ENCODE peak calls at places on chromosomes 12 and 14, in five cellular contexts. A, K, B, N and Y are unnamed samples. For H3K4me1, the result is how much of the 10 kb centered on the place peaks cover.

GRCh38 chr12:82688035-82688501 is 1.4 kb downstream of the TMTC2 start:
- DNase-seq in A (no peak), K (peak), B (no peak), N (no peak), Y (no peak)

GRCh38 chr14:71431169-71431525 is 501.1 kb upstream of the RGS6 start:
- DNase-seq in A (no peak), K (no peak), B (no peak), N (no peak), Y (no peak)

GRCh38 chr12:120590741-120591407 is 9.7 kb upstream of the POP5 start:
- DNase-seq in A (no peak), K (no peak), B (no peak), N (peak), Y (no peak)

GRCh38 chr12:77120156-77120555 is 54.8 kb upstream of the E2F7 start:
- DNase-seq in A (no peak), K (no peak), B (no peak), N (no peak), Y (no peak)

GRCh38 chr14:64720190-64720589 is 16.0 kb downstream of the PLEKHG3 start:
- DNase-seq in A (no peak), K (no peak), B (no peak), N (peak), Y (no peak)

GRCh38 chr12:132123970-132124765 is 20.0 kb downstream of the DDX51 start:
- DNase-seq in A (no peak), K (no peak), B (no peak), N (no peak), Y (no peak)

GRCh38 chr12:43722621-43723020 is 36.0 kb downstream of the PUS7L start:
- DNase-seq in A (no peak), K (no peak), B (no peak), N (no peak), Y (no peak)

GRCh38 chr12:92408072-92408900 is 262.6 kb upstream of the BTG1 start:
- DNase-seq in A (peak), K (peak), B (peak), N (peak), Y (no peak)

GRCh38 chr14:104393898-104394605 is 185.5 kb upstream of the C14orf180 start:
- DNase-seq in A (no peak), K (peak), B (no peak), N (no peak), Y (no peak)

DNA sequence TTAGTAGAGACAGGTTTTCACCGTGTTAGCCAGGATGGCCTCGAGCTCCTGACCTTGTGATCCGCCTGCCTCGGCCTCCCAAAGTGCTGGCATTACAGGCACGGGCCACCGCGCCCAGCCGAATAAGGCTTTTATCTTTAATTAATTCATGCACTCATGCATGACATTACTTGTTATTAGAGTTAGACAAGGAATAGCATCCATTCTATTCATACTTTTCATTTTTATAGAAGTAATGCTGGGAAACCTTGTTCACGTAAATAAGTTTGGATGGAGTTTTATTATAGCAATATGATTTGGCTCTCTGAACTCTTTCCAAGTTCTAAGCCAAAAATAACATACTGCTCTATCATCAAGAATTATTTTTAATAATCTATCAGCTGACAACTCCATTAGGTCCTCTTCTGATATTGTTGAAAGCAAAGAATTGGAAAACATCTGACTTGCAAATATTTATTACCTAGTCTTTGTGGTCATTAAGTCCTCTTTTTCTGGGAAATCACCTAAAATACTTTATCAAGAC is 168.8 kb upstream of the CCND2 start:
- DNase-seq in A (no peak), K (no peak), B (no peak), N (no peak), Y (no peak)
- H3K4me1 ChIP-seq in A (under half), K (under half), B (under half), N (under half), Y (under half)

DNA sequence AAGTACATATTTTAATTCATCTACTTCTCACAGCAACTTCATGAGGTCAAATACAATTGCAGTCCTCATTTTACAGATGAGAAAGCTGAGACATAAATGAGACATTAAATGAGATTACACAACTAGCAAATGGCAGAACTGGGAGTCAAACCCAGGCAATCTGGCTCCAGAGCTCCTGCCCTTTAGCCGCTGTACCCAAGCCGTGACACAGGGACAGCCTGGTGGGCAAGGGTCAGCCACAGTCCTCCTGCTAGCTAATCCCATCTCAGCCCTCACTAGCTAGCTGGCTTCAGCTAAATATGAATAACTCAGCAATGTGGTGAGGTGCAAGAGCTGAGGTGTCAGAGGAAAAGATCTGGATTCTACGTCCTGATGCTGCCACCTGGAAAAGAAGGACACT is 54.8 kb downstream of the NINJ2 start:
- DNase-seq in A (no peak), K (no peak), B (no peak), N (no peak), Y (no peak)
- H3K27ac ChIP-seq in A (no peak), K (no peak), B (no peak), N (no peak), Y (no peak)

GRCh38 chr12:122022393-122023338 is 982 bp downstream of the BCL7A start:
- DNase-seq in A (peak), K (peak), B (no peak), N (no peak), Y (no peak)
- TF ChIP-seq TAF1 in A (no peak), K (peak), B (no peak), N (no peak), Y (no peak)

GRCh38 chr12:108854453-108855283 is 2.7 kb downstream of the SSH1 start:
- DNase-seq in A (peak), K (no peak), B (no peak), N (no peak), Y (peak)
- H3K4me1 ChIP-seq in A (under half), K (under half), B (under half), N (under half), Y (under half)

GRCh38 chr12:71685961-71686657 is at the start of gene TMEM19:
- DNase-seq in A (peak), K (peak), B (peak), N (peak), Y (peak)
- H3K27ac ChIP-seq in A (peak), K (peak), B (peak), N (peak), Y (peak)